ENCODE peak calls at places on chromosomes 6 and 20, in six cellular contexts. One of them, this sample, is unnamed.

GRCh38 chr6:111668410-111668809 is 62.7 kb upstream of the TRAF3IP2 start:
- DNase-seq in GM19239: no peak
- DNase-seq in mucosa of gallbladder: no peak
- DNase-seq in epithelial cell of esophagus: no peak
- DNase-seq in nucleus accumbens: no peak
- DNase-seq in activated CD4-positive, alpha-beta T cell treated with anti-CD3 and anti-CD28 coated beads, Interleukin-2, amount 50 U/mL, for 24 hours: no peak
- DNase-seq in this sample: no peak

GRCh38 chr6:29516108-29516507 is 28.4 kb upstream of the MAS1L start:
- DNase-seq in activated CD4-positive, alpha-beta T cell treated with anti-CD3 and anti-CD28 coated beads, Interleukin-2, amount 50 U/mL, for 24 hours: no peak
- DNase-seq in mucosa of gallbladder: no peak
- DNase-seq in epithelial cell of esophagus: peak
- DNase-seq in nucleus accumbens: no peak
- DNase-seq in GM19239: no peak
- DNase-seq in this sample: no peak

GRCh38 chr6:125899726-125900182 is 56.8 kb upstream of the HINT3 start:
- DNase-seq in activated CD4-positive, alpha-beta T cell treated with anti-CD3 and anti-CD28 coated beads, Interleukin-2, amount 50 U/mL, for 24 hours: no peak
- DNase-seq in nucleus accumbens: no peak
- DNase-seq in mucosa of gallbladder: no peak
- DNase-seq in GM19239: no peak
- DNase-seq in epithelial cell of esophagus: no peak
- DNase-seq in this sample: no peak

GRCh38 chr6:40042232-40042631 is 108.0 kb upstream of the MOCS1 start:
- DNase-seq in epithelial cell of esophagus: peak
- DNase-seq in mucosa of gallbladder: no peak
- DNase-seq in GM19239: no peak
- DNase-seq in activated CD4-positive, alpha-beta T cell treated with anti-CD3 and anti-CD28 coated beads, Interleukin-2, amount 50 U/mL, for 24 hours: no peak
- DNase-seq in nucleus accumbens: no peak
- DNase-seq in this sample: no peak

GRCh38 chr6:33837070-33837469 is 33.3 kb upstream of the MLN start:
- DNase-seq in mucosa of gallbladder: no peak
- DNase-seq in epithelial cell of esophagus: no peak
- DNase-seq in GM19239: no peak
- DNase-seq in nucleus accumbens: no peak
- DNase-seq in activated CD4-positive, alpha-beta T cell treated with anti-CD3 and anti-CD28 coated beads, Interleukin-2, amount 50 U/mL, for 24 hours: no peak
- DNase-seq in this sample: no peak

GRCh38 chr6:159212881-159213280 is 43.7 kb downstream of the FNDC1 start:
- DNase-seq in GM19239: no peak
- DNase-seq in nucleus accumbens: no peak
- DNase-seq in epithelial cell of esophagus: no peak
- DNase-seq in activated CD4-positive, alpha-beta T cell treated with anti-CD3 and anti-CD28 coated beads, Interleukin-2, amount 50 U/mL, for 24 hours: no peak
- DNase-seq in mucosa of gallbladder: no peak
- DNase-seq in this sample: no peak

GRCh38 chr6:155561262-155561970 is 105.8 kb upstream of the NOX3 start:
- DNase-seq in epithelial cell of esophagus: no peak
- DNase-seq in mucosa of gallbladder: no peak
- DNase-seq in activated CD4-positive, alpha-beta T cell treated with anti-CD3 and anti-CD28 coated beads, Interleukin-2, amount 50 U/mL, for 24 hours: no peak
- DNase-seq in GM19239: no peak
- DNase-seq in nucleus accumbens: no peak
- DNase-seq in this sample: no peak

GRCh38 chr6:155466546-155466945 is 10.9 kb upstream of the NOX3 start:
- DNase-seq in mucosa of gallbladder: no peak
- DNase-seq in activated CD4-positive, alpha-beta T cell treated with anti-CD3 and anti-CD28 coated beads, Interleukin-2, amount 50 U/mL, for 24 hours: no peak
- DNase-seq in epithelial cell of esophagus: no peak
- DNase-seq in GM19239: no peak
- DNase-seq in nucleus accumbens: no peak
- DNase-seq in this sample: no peak

GRCh38 chr6:24126586-24127192 is 674 bp downstream of the NRSN1 start:
- DNase-seq in GM19239: peak
- DNase-seq in activated CD4-positive, alpha-beta T cell treated with anti-CD3 and anti-CD28 coated beads, Interleukin-2, amount 50 U/mL, for 24 hours: no peak
- DNase-seq in epithelial cell of esophagus: peak
- DNase-seq in nucleus accumbens: no peak
- DNase-seq in mucosa of gallbladder: peak
- DNase-seq in this sample: peak

GRCh38 chr6:75855047-75855446 is 106.0 kb downstream of the MYO6 start:
- DNase-seq in GM19239: no peak
- DNase-seq in epithelial cell of esophagus: peak
- DNase-seq in nucleus accumbens: no peak
- DNase-seq in mucosa of gallbladder: peak
- DNase-seq in activated CD4-positive, alpha-beta T cell treated with anti-CD3 and anti-CD28 coated beads, Interleukin-2, amount 50 U/mL, for 24 hours: no peak
- DNase-seq in this sample: peak

GRCh38 chr6:28563420-28564095 is 37.9 kb downstream of the GPX5 start:
- DNase-seq in activated CD4-positive, alpha-beta T cell treated with anti-CD3 and anti-CD28 coated beads, Interleukin-2, amount 50 U/mL, for 24 hours: no peak
- DNase-seq in nucleus accumbens: no peak
- DNase-seq in mucosa of gallbladder: no peak
- DNase-seq in GM19239: no peak
- DNase-seq in epithelial cell of esophagus: no peak
- DNase-seq in this sample: no peak

GRCh38 chr6:157563611-157564284 is 182.8 kb downstream of the ZDHHC14 start:
- DNase-seq in mucosa of gallbladder: no peak
- DNase-seq in GM19239: peak
- DNase-seq in epithelial cell of esophagus: no peak
- DNase-seq in nucleus accumbens: no peak
- DNase-seq in activated CD4-positive, alpha-beta T cell treated with anti-CD3 and anti-CD28 coated beads, Interleukin-2, amount 50 U/mL, for 24 hours: no peak
- DNase-seq in this sample: no peak

GRCh38 chr6:109794201-109794926 is 103.3 kb downstream of the FIG4 start:
- DNase-seq in mucosa of gallbladder: no peak
- DNase-seq in nucleus accumbens: no peak
- DNase-seq in GM19239: no peak
- DNase-seq in epithelial cell of esophagus: peak
- DNase-seq in activated CD4-positive, alpha-beta T cell treated with anti-CD3 and anti-CD28 coated beads, Interleukin-2, amount 50 U/mL, for 24 hours: no peak
- DNase-seq in this sample: no peak

GRCh38 chr6:165689699-165690098 is 26.7 kb upstream of the PDE10A start:
- DNase-seq in epithelial cell of esophagus: no peak
- DNase-seq in mucosa of gallbladder: no peak
- DNase-seq in nucleus accumbens: no peak
- DNase-seq in GM19239: no peak
- DNase-seq in activated CD4-positive, alpha-beta T cell treated with anti-CD3 and anti-CD28 coated beads, Interleukin-2, amount 50 U/mL, for 24 hours: no peak
- DNase-seq in this sample: no peak

GRCh38 chr6:18090349-18090786 is 32.1 kb downstream of the NHLRC1 start:
- DNase-seq in epithelial cell of esophagus: peak
- DNase-seq in activated CD4-positive, alpha-beta T cell treated with anti-CD3 and anti-CD28 coated beads, Interleukin-2, amount 50 U/mL, for 24 hours: no peak
- DNase-seq in GM19239: no peak
- DNase-seq in nucleus accumbens: no peak
- DNase-seq in mucosa of gallbladder: no peak
- DNase-seq in this sample: no peak

GRCh38 chr6:113018351-113019151 is 671.4 kb downstream of the RFPL4B start:
- DNase-seq in activated CD4-positive, alpha-beta T cell treated with anti-CD3 and anti-CD28 coated beads, Interleukin-2, amount 50 U/mL, for 24 hours: no peak
- DNase-seq in mucosa of gallbladder: no peak
- DNase-seq in nucleus accumbens: no peak
- DNase-seq in epithelial cell of esophagus: peak
- DNase-seq in GM19239: no peak
- DNase-seq in this sample: peak

GRCh38 chr6:26017567-26017966 is 55.0 kb downstream of the TRIM38 start:
- DNase-seq in GM19239: no peak
- DNase-seq in activated CD4-positive, alpha-beta T cell treated with anti-CD3 and anti-CD28 coated beads, Interleukin-2, amount 50 U/mL, for 24 hours: peak
- DNase-seq in epithelial cell of esophagus: peak
- DNase-seq in nucleus accumbens: peak
- DNase-seq in mucosa of gallbladder: no peak
- DNase-seq in this sample: peak

GRCh38 chr6:153044295-153044694 is 41.8 kb upstream of the MTRF1L start:
- DNase-seq in activated CD4-positive, alpha-beta T cell treated with anti-CD3 and anti-CD28 coated beads, Interleukin-2, amount 50 U/mL, for 24 hours: no peak
- DNase-seq in epithelial cell of esophagus: peak
- DNase-seq in nucleus accumbens: no peak
- DNase-seq in GM19239: no peak
- DNase-seq in mucosa of gallbladder: no peak
- DNase-seq in this sample: no peak

GRCh38 chr6:159887761-159888160 is 3.0 kb upstream of the MAS1 start:
- DNase-seq in epithelial cell of esophagus: no peak
- DNase-seq in nucleus accumbens: no peak
- DNase-seq in mucosa of gallbladder: no peak
- DNase-seq in GM19239: no peak
- DNase-seq in activated CD4-positive, alpha-beta T cell treated with anti-CD3 and anti-CD28 coated beads, Interleukin-2, amount 50 U/mL, for 24 hours: no peak
- DNase-seq in this sample: no peak

GRCh38 chr20:25356294-25356933 is 34.2 kb downstream of the ABHD12 start:
- DNase-seq in GM19239: no peak
- DNase-seq in epithelial cell of esophagus: no peak
- DNase-seq in mucosa of gallbladder: no peak
- DNase-seq in nucleus accumbens: no peak
- DNase-seq in activated CD4-positive, alpha-beta T cell treated with anti-CD3 and anti-CD28 coated beads, Interleukin-2, amount 50 U/mL, for 24 hours: no peak
- DNase-seq in this sample: peak

GRCh38 chr20:8389381-8390368 is 257.6 kb downstream of the PLCB1 start:
- DNase-seq in mucosa of gallbladder: no peak
- DNase-seq in activated CD4-positive, alpha-beta T cell treated with anti-CD3 and anti-CD28 coated beads, Interleukin-2, amount 50 U/mL, for 24 hours: no peak
- DNase-seq in nucleus accumbens: no peak
- DNase-seq in GM19239: no peak
- DNase-seq in epithelial cell of esophagus: peak
- DNase-seq in this sample: no peak

GRCh38 chr6:5636210-5637030 is 370.3 kb downstream of the NRN1 start:
- DNase-seq in GM19239: no peak
- DNase-seq in activated CD4-positive, alpha-beta T cell treated with anti-CD3 and anti-CD28 coated beads, Interleukin-2, amount 50 U/mL, for 24 hours: no peak
- DNase-seq in nucleus accumbens: no peak
- DNase-seq in mucosa of gallbladder: no peak
- DNase-seq in epithelial cell of esophagus: no peak
- DNase-seq in this sample: no peak

GRCh38 chr6:71072508-71072907 is 115.6 kb upstream of the B3GAT2 start:
- DNase-seq in mucosa of gallbladder: no peak
- DNase-seq in epithelial cell of esophagus: peak
- DNase-seq in nucleus accumbens: no peak
- DNase-seq in activated CD4-positive, alpha-beta T cell treated with anti-CD3 and anti-CD28 coated beads, Interleukin-2, amount 50 U/mL, for 24 hours: no peak
- DNase-seq in GM19239: no peak
- DNase-seq in this sample: no peak

GRCh38 chr20:49385471-49385870 is 97.0 kb downstream of the KCNB1 start:
- DNase-seq in nucleus accumbens: no peak
- DNase-seq in GM19239: peak
- DNase-seq in activated CD4-positive, alpha-beta T cell treated with anti-CD3 and anti-CD28 coated beads, Interleukin-2, amount 50 U/mL, for 24 hours: no peak
- DNase-seq in mucosa of gallbladder: no peak
- DNase-seq in epithelial cell of esophagus: peak
- DNase-seq in this sample: no peak

GRCh38 chr6:150177260-150178246 is 34.7 kb downstream of the PPP1R14C start:
- DNase-seq in GM19239: no peak
- DNase-seq in activated CD4-positive, alpha-beta T cell treated with anti-CD3 and anti-CD28 coated beads, Interleukin-2, amount 50 U/mL, for 24 hours: no peak
- DNase-seq in nucleus accumbens: no peak
- DNase-seq in mucosa of gallbladder: no peak
- DNase-seq in epithelial cell of esophagus: no peak
- DNase-seq in this sample: peak

GRCh38 chr6:41937472-41937871 is 4.1 kb downstream of the CCND3 start:
- DNase-seq in GM19239: no peak
- DNase-seq in mucosa of gallbladder: no peak
- DNase-seq in activated CD4-positive, alpha-beta T cell treated with anti-CD3 and anti-CD28 coated beads, Interleukin-2, amount 50 U/mL, for 24 hours: no peak
- DNase-seq in epithelial cell of esophagus: no peak
- DNase-seq in nucleus accumbens: no peak
- DNase-seq in this sample: no peak

GRCh38 chr6:12246900-12247299 is 43.3 kb upstream of the EDN1 start:
- DNase-seq in epithelial cell of esophagus: peak
- DNase-seq in GM19239: no peak
- DNase-seq in mucosa of gallbladder: no peak
- DNase-seq in activated CD4-positive, alpha-beta T cell treated with anti-CD3 and anti-CD28 coated beads, Interleukin-2, amount 50 U/mL, for 24 hours: no peak
- DNase-seq in nucleus accumbens: no peak
- DNase-seq in this sample: no peak

GRCh38 chr6:34490390-34491090 is 24.7 kb downstream of the PACSIN1 start:
- DNase-seq in mucosa of gallbladder: no peak
- DNase-seq in epithelial cell of esophagus: no peak
- DNase-seq in activated CD4-positive, alpha-beta T cell treated with anti-CD3 and anti-CD28 coated beads, Interleukin-2, amount 50 U/mL, for 24 hours: no peak
- DNase-seq in GM19239: no peak
- DNase-seq in nucleus accumbens: no peak
- DNase-seq in this sample: no peak